ENCODE peak calls at places on chromosomes 5 and 9, in four cellular contexts. P, H, A and L are unnamed samples. For H3K9me3, the result is how much of the 10 kb centered on the place peaks cover.

GRCh38 chr5:96977228-96977627 is 41.3 kb downstream of the LNPEP start:
- DNase-seq in P (no peak), H (no peak), A (no peak), L (no peak)

GRCh38 chr5:34923694-34924461 is 5.5 kb upstream of the DNAJC21 start:
- DNase-seq in P (no peak), H (peak), A (peak), L (peak)

GRCh38 chr5:65623482-65623881 is 651 bp downstream of the TRIM23 start:
- DNase-seq in P (no peak), H (no peak), A (peak), L (no peak)

GRCh38 chr9:123073991-123074422 is 40.5 kb downstream of the GPR21 start:
- DNase-seq in P (no peak), H (no peak), A (no peak), L (no peak)

GRCh38 chr9:6557883-6558282 is 87.6 kb downstream of the GLDC start:
- DNase-seq in P (no peak), H (no peak), A (no peak), L (no peak)

GRCh38 chr5:142432369-142432863 is 107.6 kb upstream of the SPRY4 start:
- DNase-seq in P (no peak), H (no peak), A (no peak), L (no peak)

GRCh38 chr5:136213919-136214493 is 21.0 kb upstream of the SMIM32 start:
- DNase-seq in P (no peak), H (no peak), A (no peak), L (no peak)

GRCh38 chr5:43389679-43390329 is 22.4 kb downstream of the CCL28 start:
- DNase-seq in P (peak), H (peak), A (peak), L (peak)

GRCh38 chr9:4321554-4321953 is 21.7 kb upstream of the GLIS3 start:
- DNase-seq in P (no peak), H (no peak), A (no peak), L (no peak)

GRCh38 chr5:171589461-171589860 is 170.0 kb downstream of the FGF18 start:
- DNase-seq in P (no peak), H (no peak), A (no peak), L (no peak)

GRCh38 chr9:108776920-108777650 is 78.7 kb downstream of the ACTL7B start:
- DNase-seq in P (peak), H (no peak), A (no peak), L (no peak)

GRCh38 chr9:105051897-105052296 is 123.9 kb upstream of the ABCA1 start:
- DNase-seq in P (no peak), H (no peak), A (no peak), L (no peak)

GRCh38 chr5:64834037-64834436 is 65.3 kb downstream of the CWC27 start:
- DNase-seq in P (no peak), H (no peak), A (no peak), L (no peak)

GRCh38 chr9:87671478-87671877 is 54.4 kb upstream of the CTSL start:
- DNase-seq in P (no peak), H (no peak), A (no peak), L (no peak)

GRCh38 chr9:87671925-87672324 is 54.0 kb upstream of the CTSL start:
- DNase-seq in P (no peak), H (no peak), A (no peak), L (no peak)

GRCh38 chr9:87668722-87669121 is 57.2 kb upstream of the CTSL start:
- DNase-seq in P (no peak), H (no peak), A (no peak), L (no peak)

GRCh38 chr9:87672586-87672985 is 53.3 kb upstream of the CTSL start:
- DNase-seq in P (no peak), H (no peak), A (no peak), L (no peak)

DNA sequence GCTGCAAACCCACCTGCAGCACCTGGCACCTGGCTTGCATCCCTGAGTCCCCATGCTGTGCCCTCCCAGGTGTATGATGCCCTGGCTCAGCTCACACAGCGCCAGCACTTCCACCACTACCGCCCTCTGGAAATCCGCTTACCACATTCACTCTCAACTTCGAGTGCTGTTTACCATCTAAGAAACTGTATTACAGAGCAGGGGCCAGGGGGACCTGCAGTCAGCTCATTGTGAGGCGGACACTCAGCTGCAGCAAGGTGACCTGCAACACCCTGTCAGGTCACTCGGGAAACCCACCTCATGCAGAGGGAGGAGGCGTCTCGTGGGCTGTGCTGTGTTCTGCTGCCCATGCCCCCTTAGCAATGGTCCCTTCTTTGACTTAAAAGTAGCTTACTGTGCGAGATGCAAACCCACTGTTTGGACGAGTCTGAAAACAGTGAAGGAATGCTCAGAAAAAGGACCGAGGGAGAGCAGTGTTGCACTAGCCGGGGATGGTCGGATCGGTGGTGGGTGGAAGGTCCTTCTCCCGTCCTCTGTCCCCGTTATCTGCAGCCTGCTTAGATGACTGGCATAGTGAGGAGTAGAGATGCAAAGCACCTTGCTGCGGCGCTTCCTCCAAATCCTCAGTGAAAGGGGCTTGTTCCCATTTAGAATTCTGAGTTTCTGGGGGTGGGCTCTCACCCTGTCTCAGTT is 55.2 kb upstream of the CTSL start:
- DNase-seq in P (no peak), H (no peak), A (no peak), L (no peak)
- TF ChIP-seq TCF7L2 in P (no peak), H (no peak), A (no peak), L (no peak)

DNA sequence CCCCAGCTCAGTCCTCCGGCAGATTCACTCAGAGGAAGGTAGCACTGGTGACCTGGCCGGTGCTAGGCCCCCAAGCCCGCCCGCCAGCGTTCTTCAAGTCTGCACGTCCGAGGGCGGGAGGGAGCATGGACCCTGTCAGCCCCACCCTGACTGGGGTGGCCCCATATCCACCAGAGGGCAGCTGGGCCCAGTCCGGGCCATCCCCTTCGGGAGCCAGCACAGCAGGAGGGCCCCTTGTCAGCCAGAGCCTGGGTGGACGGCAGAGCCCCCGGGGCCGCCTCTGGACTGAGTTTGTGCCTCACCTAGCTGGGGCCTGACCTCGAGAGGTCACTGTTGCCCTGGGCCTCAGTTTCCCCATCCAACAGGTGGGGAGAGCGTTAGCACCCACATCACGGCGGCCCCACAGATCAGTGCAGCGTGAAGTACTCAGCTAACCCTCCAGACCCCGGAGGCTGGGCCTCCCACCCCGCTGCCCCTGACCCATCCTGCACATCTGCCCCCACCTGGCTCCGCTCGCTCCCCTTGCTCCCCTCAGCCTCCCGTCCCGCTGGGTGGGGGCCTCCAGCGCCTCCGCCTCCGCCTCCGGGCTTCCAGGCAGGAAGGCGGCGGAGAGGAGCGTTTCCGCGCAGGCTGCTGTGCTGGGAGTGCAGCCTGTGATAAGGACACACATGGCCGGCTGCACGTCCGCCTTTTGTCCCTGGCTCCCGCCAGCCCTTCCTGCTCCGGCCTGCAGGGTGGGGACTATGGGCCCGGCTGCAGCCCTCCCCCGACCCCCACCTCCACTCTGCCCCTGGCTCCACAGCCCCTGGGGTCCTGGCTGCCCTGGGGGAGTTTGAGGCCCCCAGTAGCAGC is 16.6 kb upstream of the EGFL7 start:
- DNase-seq in P (peak), H (no peak), A (peak), L (no peak)
- H3K4me3 ChIP-seq in P (peak), H (no peak), A (peak), L (no peak)

DNA sequence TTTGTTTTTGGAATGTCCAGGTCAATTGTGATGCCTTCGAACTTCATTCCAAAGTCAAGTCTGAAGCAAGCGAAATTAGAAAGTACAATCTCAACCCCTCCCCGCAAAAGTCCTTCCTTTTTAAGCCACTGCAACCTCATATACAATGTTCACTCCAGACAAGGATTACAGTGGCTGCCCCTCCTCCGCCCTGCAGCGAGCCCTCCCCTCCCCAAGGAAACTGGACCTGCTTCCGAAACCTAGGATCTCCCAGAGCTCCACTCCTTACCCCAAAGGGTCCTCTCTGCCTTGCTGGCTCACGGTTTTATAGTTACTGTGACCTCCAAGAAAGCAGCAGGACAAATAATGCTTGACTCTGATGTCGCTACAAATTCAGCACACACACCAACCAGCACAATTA is 10.4 kb downstream of the LRRC14B start:
- DNase-seq in P (no peak), H (no peak), A (no peak), L (no peak)
- H3K9me3 ChIP-seq in P (under half), H (under half), A (under half), L (under half)

GRCh38 chr5:10746711-10747110 is 14.3 kb downstream of the DAP start:
- DNase-seq in P (no peak), H (no peak), A (no peak), L (no peak)

GRCh38 chr5:10745133-10745532 is 15.9 kb downstream of the DAP start:
- DNase-seq in P (no peak), H (no peak), A (no peak), L (no peak)

GRCh38 chr5:10750909-10751308 is 10.1 kb downstream of the DAP start:
- DNase-seq in P (no peak), H (no peak), A (no peak), L (no peak)

GRCh38 chr5:10744681-10745080 is 16.4 kb downstream of the DAP start:
- DNase-seq in P (no peak), H (no peak), A (no peak), L (no peak)

DNA sequence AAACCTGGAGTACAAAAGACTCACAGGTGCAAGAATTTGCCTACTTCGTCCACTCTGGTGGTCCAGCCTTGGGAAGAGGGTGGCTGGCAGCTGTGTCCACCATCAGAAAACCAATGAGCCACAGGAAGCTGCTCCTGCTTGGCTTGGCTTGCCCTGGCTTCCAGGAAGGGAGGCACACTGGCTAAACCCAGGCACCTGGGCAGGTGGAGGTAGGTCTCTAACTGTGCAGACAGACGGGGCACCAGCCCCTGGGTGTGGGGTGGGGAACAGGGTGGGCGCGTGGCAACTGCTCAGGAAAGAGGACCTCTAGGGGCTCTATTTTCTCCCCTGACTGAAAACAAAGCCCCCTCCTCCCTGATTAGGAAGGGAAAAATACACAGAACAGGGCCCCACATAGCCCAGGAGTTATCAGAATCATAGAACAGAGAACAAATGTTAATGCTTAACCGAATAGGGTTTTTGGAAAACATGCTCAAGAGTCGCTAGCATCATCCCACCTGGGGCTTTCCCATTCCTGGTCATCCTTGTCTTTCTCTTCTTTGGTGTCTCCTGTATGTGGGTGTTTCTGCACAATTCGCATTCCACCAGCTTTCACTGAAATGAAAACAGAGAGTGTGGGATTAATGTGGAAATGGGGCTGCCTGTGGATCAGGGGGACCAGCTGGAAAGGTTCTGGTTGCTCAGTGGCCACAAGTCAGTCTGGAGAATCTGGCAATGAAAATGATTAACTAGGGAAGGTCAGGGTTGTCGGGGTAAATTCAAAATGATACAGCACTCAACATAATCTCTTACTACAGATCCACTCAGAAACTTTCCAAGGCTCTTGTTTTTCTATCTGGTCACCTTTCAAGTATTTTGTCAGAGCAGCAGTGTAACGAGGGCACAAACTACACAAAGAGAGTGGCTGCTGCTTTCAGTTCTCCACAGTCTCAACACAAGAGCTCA is 13.1 kb downstream of the DAP start:
- DNase-seq in P (peak), H (no peak), A (no peak), L (no peak)
- TF ChIP-seq TCF7L2 in P (no peak), H (no peak), A (no peak), L (no peak)

GRCh38 chr9:124443625-124444024 is 6.6 kb upstream of the ADGRD2 start:
- DNase-seq in P (no peak), H (no peak), A (no peak), L (no peak)
- H3K4me3 ChIP-seq in P (no peak), H (no peak), A (no peak), L (no peak)

GRCh38 chr5:178515019-178515418 is 75.2 kb downstream of the COL23A1 start:
- DNase-seq in P (no peak), H (no peak), A (no peak), L (no peak)

GRCh38 chr5:178515776-178516561 is 74.2 kb downstream of the COL23A1 start:
- DNase-seq in P (no peak), H (no peak), A (no peak), L (no peak)

GRCh38 chr5:178519804-178520203 is 70.4 kb downstream of the COL23A1 start:
- DNase-seq in P (no peak), H (no peak), A (no peak), L (no peak)

GRCh38 chr5:178519155-178519554 is 71.0 kb downstream of the COL23A1 start:
- DNase-seq in P (no peak), H (no peak), A (no peak), L (no peak)

GRCh38 chr5:178516836-178517235 is 73.4 kb downstream of the COL23A1 start:
- DNase-seq in P (no peak), H (no peak), A (no peak), L (no peak)
- H3K9me3 ChIP-seq in P (under half), H (under half), A (under half), L (under half)

DNA sequence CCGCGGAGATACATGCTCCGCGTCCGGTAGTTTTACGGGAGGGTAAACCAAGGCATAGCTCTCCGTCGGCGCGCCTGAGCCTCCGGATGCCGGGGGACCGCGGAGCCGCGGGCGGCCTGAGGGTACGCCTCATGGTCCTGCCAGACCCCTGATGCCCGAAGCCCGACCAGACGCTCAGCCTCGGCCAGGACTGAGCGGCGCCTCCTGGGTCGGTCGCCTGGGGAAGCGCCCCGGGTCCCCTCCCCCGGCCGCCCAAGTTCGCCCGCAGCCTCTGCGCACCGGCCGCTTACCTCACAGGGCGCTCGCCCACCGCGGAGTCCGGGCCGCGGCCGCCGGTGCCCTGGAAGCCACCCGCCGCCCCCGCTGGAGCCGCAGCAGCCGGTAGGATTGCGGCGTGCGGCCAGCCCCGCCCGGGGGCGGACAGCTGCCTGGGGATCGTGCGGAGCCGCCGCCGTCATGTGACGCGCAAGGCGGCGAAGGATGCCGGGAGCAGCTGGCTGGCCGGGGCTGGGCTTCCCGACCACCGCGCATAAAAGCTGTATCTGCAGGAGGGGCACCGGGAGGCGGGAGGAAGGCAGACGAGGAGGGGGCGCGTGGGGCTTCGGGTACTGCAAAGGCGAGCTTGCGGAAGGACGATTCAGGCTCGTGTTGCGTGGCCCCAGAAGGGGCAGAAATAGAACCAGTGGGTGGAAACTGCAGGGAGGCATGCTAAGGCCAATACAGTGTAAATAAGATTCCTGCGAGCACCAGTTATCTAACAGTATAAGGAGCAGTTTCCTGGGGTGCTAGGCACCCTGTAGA is at the start of gene FBXO10:
- DNase-seq in P (no peak), H (no peak), A (no peak), L (no peak)
- TF ChIP-seq TCF7L2 in P (no peak), H (no peak), A (no peak), L (peak)

DNA sequence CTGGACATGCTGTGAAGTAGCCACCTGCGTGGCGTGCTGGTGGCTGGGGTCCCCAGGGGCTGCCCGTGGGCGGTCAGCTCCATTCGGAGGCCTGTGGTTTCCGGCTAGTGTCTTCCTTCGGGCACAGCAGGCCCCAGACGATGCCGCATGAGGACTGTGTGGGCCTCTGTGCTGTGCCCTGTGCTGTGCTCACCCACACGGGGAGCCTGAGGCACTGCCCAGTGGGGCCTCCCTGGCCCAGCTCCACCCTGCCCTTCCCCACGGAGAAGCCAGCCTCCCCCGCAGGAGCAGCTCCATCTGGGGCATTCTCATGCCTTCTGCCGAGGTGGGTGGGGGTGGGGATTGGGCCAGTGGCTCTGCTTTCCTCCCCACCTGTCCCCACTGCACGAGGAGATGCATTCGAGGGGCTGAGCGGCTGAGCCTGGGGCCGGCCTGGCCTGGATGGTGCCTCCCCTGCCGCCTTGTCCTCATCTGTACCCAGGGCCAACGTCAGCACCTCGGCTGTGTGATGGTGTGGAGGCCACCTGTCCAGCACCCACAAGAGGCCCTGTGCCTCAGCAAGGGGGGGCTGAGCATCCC is 24.2 kb downstream of the RXRA start:
- DNase-seq in P (no peak), H (no peak), A (no peak), L (no peak)
- H3K4me3 ChIP-seq in P (no peak), H (no peak), A (no peak), L (no peak)